ENCODE peak calls at places on chromosomes 16 and 17, in four cellular contexts. Y is IMR-90; C is stimulated activated CD8-positive, alpha-beta memory T cell treated with anti-CD3 and anti-CD28 coated beads, Interleukin-12 subunit alpha, Interleukin-12 subunit beta, amount 100 ng/mL, for 1 hour; W is T-helper 17 cell. D is an unnamed sample.

GRCh38 chr16:10009691-10010090 is 172.5 kb downstream of the GRIN2A start:
- DNase-seq in W (no peak), Y (no peak), C (no peak), D (no peak)

GRCh38 chr17:31072186-31072585 is 22.6 kb upstream of the NF1 start:
- DNase-seq in W (no peak), Y (peak), C (no peak), D (no peak)

GRCh38 chr16:52863000-52863399 is 189.7 kb downstream of the CHD9NB start:
- DNase-seq in C (no peak), W (no peak), Y (no peak), D (no peak)

GRCh38 chr17:146546-146945 is 9.2 kb downstream of the SCGB1C2 start:
- DNase-seq in C (no peak), Y (no peak), W (no peak), D (peak)

GRCh38 chr16:19164285-19164684 is 3.8 kb upstream of the SYT17 start:
- DNase-seq in Y (no peak), C (no peak), W (no peak), D (no peak)

GRCh38 chr16:29900888-29901606 is 759 bp downstream of the ASPHD1 start:
- DNase-seq in Y (no peak), W (no peak), C (no peak), D (no peak)

GRCh38 chr16:19014456-19014855 is 30.7 kb downstream of the TMC7 start:
- DNase-seq in W (no peak), Y (no peak), C (no peak), D (no peak)

GRCh38 chr16:78768723-78769122 is 669.3 kb downstream of the WWOX start:
- DNase-seq in W (no peak), C (no peak), Y (no peak), D (no peak)

GRCh38 chr17:65371702-65372101 is 189.7 kb downstream of the AXIN2 start:
- DNase-seq in C (no peak), Y (no peak), W (no peak), D (no peak)